ENCODE peak calls at places on chromosome 16, in nine cellular contexts. One of them, this sample, is unnamed.

GRCh38 chr16:6096931-6097665 is 999.5 kb upstream of the EEF2KMT start:
- DNase-seq in NCI-H1417: no peak
- DNase-seq in naive thymus-derived CD4-positive, alpha-beta T cell: no peak
- DNase-seq in endothelial cell: no peak
- DNase-seq in M059J: peak
- DNase-seq in HTR-8/SVneo: no peak
- DNase-seq in fibroblast of the conjunctiva: no peak
- DNase-seq in stimulated activated CD8-positive, alpha-beta memory T cell treated with anti-CD3 and anti-CD28 coated beads, Interleukin-12 subunit alpha, Interleukin-12 subunit beta, amount 100 ng/mL, for 4 hours: no peak
- DNase-seq in D341Med: no peak
- DNase-seq in this sample: no peak

GRCh38 chr16:56241596-56241995 is 50.3 kb downstream of the GNAO1 start:
- DNase-seq in NCI-H1417: no peak
- DNase-seq in naive thymus-derived CD4-positive, alpha-beta T cell: no peak
- DNase-seq in endothelial cell: no peak
- DNase-seq in M059J: peak
- DNase-seq in HTR-8/SVneo: no peak
- DNase-seq in fibroblast of the conjunctiva: no peak
- DNase-seq in stimulated activated CD8-positive, alpha-beta memory T cell treated with anti-CD3 and anti-CD28 coated beads, Interleukin-12 subunit alpha, Interleukin-12 subunit beta, amount 100 ng/mL, for 4 hours: no peak
- DNase-seq in D341Med: no peak
- DNase-seq in this sample: peak

GRCh38 chr16:65121870-65122723 is at the start of gene CDH11:
- DNase-seq in NCI-H1417: no peak
- DNase-seq in naive thymus-derived CD4-positive, alpha-beta T cell: no peak
- DNase-seq in endothelial cell: peak
- DNase-seq in M059J: peak
- DNase-seq in HTR-8/SVneo: no peak
- DNase-seq in fibroblast of the conjunctiva: peak
- DNase-seq in stimulated activated CD8-positive, alpha-beta memory T cell treated with anti-CD3 and anti-CD28 coated beads, Interleukin-12 subunit alpha, Interleukin-12 subunit beta, amount 100 ng/mL, for 4 hours: no peak
- DNase-seq in D341Med: peak
- DNase-seq in this sample: peak

GRCh38 chr16:56041556-56042140 is 149.6 kb upstream of the GNAO1 start:
- DNase-seq in NCI-H1417: peak
- DNase-seq in naive thymus-derived CD4-positive, alpha-beta T cell: no peak
- DNase-seq in endothelial cell: peak
- DNase-seq in M059J: peak
- DNase-seq in HTR-8/SVneo: no peak
- DNase-seq in fibroblast of the conjunctiva: no peak
- DNase-seq in stimulated activated CD8-positive, alpha-beta memory T cell treated with anti-CD3 and anti-CD28 coated beads, Interleukin-12 subunit alpha, Interleukin-12 subunit beta, amount 100 ng/mL, for 4 hours: no peak
- DNase-seq in D341Med: peak
- DNase-seq in this sample: peak

GRCh38 chr16:54484700-54485099 is 198.1 kb upstream of the IRX3 start:
- DNase-seq in NCI-H1417: no peak
- DNase-seq in naive thymus-derived CD4-positive, alpha-beta T cell: no peak
- DNase-seq in endothelial cell: no peak
- DNase-seq in M059J: no peak
- DNase-seq in HTR-8/SVneo: no peak
- DNase-seq in fibroblast of the conjunctiva: no peak
- DNase-seq in stimulated activated CD8-positive, alpha-beta memory T cell treated with anti-CD3 and anti-CD28 coated beads, Interleukin-12 subunit alpha, Interleukin-12 subunit beta, amount 100 ng/mL, for 4 hours: no peak
- DNase-seq in D341Med: no peak
- DNase-seq in this sample: no peak

GRCh38 chr16:84027607-84028006 is 15.0 kb downstream of the SLC38A8 start:
- DNase-seq in NCI-H1417: peak
- DNase-seq in naive thymus-derived CD4-positive, alpha-beta T cell: no peak
- DNase-seq in endothelial cell: no peak
- DNase-seq in M059J: no peak
- DNase-seq in HTR-8/SVneo: no peak
- DNase-seq in fibroblast of the conjunctiva: no peak
- DNase-seq in stimulated activated CD8-positive, alpha-beta memory T cell treated with anti-CD3 and anti-CD28 coated beads, Interleukin-12 subunit alpha, Interleukin-12 subunit beta, amount 100 ng/mL, for 4 hours: no peak
- DNase-seq in D341Med: no peak
- DNase-seq in this sample: no peak

GRCh38 chr16:67084345-67085028 is 25.3 kb upstream of the PHAF1 start:
- DNase-seq in NCI-H1417: no peak
- DNase-seq in naive thymus-derived CD4-positive, alpha-beta T cell: no peak
- DNase-seq in endothelial cell: no peak
- DNase-seq in M059J: no peak
- DNase-seq in HTR-8/SVneo: no peak
- DNase-seq in fibroblast of the conjunctiva: peak
- DNase-seq in stimulated activated CD8-positive, alpha-beta memory T cell treated with anti-CD3 and anti-CD28 coated beads, Interleukin-12 subunit alpha, Interleukin-12 subunit beta, amount 100 ng/mL, for 4 hours: no peak
- DNase-seq in D341Med: no peak
- DNase-seq in this sample: no peak

GRCh38 chr16:23673971-23674614 is 4.6 kb upstream of the PLK1 start:
- DNase-seq in NCI-H1417: no peak
- DNase-seq in naive thymus-derived CD4-positive, alpha-beta T cell: no peak
- DNase-seq in endothelial cell: no peak
- DNase-seq in M059J: no peak
- DNase-seq in HTR-8/SVneo: no peak
- DNase-seq in fibroblast of the conjunctiva: no peak
- DNase-seq in stimulated activated CD8-positive, alpha-beta memory T cell treated with anti-CD3 and anti-CD28 coated beads, Interleukin-12 subunit alpha, Interleukin-12 subunit beta, amount 100 ng/mL, for 4 hours: no peak
- DNase-seq in D341Med: no peak
- DNase-seq in this sample: no peak

GRCh38 chr16:89004209-89004831 is 27.3 kb upstream of the CBFA2T3 start:
- DNase-seq in NCI-H1417: peak
- DNase-seq in naive thymus-derived CD4-positive, alpha-beta T cell: no peak
- DNase-seq in endothelial cell: peak
- DNase-seq in M059J: no peak
- DNase-seq in HTR-8/SVneo: no peak
- DNase-seq in fibroblast of the conjunctiva: no peak
- DNase-seq in stimulated activated CD8-positive, alpha-beta memory T cell treated with anti-CD3 and anti-CD28 coated beads, Interleukin-12 subunit alpha, Interleukin-12 subunit beta, amount 100 ng/mL, for 4 hours: no peak
- DNase-seq in D341Med: peak
- DNase-seq in this sample: no peak

GRCh38 chr16:22890976-22891375 is 77.0 kb downstream of the HS3ST2 start:
- DNase-seq in NCI-H1417: no peak
- DNase-seq in naive thymus-derived CD4-positive, alpha-beta T cell: no peak
- DNase-seq in endothelial cell: no peak
- DNase-seq in M059J: no peak
- DNase-seq in HTR-8/SVneo: no peak
- DNase-seq in fibroblast of the conjunctiva: no peak
- DNase-seq in stimulated activated CD8-positive, alpha-beta memory T cell treated with anti-CD3 and anti-CD28 coated beads, Interleukin-12 subunit alpha, Interleukin-12 subunit beta, amount 100 ng/mL, for 4 hours: no peak
- DNase-seq in D341Med: no peak
- DNase-seq in this sample: no peak

GRCh38 chr16:46812781-46813555 is 18.0 kb downstream of the C16orf87 start:
- DNase-seq in NCI-H1417: no peak
- DNase-seq in naive thymus-derived CD4-positive, alpha-beta T cell: no peak
- DNase-seq in endothelial cell: no peak
- DNase-seq in M059J: peak
- DNase-seq in HTR-8/SVneo: no peak
- DNase-seq in fibroblast of the conjunctiva: no peak
- DNase-seq in stimulated activated CD8-positive, alpha-beta memory T cell treated with anti-CD3 and anti-CD28 coated beads, Interleukin-12 subunit alpha, Interleukin-12 subunit beta, amount 100 ng/mL, for 4 hours: no peak
- DNase-seq in D341Med: no peak
- DNase-seq in this sample: no peak

GRCh38 chr16:31344712-31345111 is 10.3 kb upstream of the ITGAX start:
- DNase-seq in NCI-H1417: no peak
- DNase-seq in naive thymus-derived CD4-positive, alpha-beta T cell: no peak
- DNase-seq in endothelial cell: no peak
- DNase-seq in M059J: no peak
- DNase-seq in HTR-8/SVneo: no peak
- DNase-seq in fibroblast of the conjunctiva: no peak
- DNase-seq in stimulated activated CD8-positive, alpha-beta memory T cell treated with anti-CD3 and anti-CD28 coated beads, Interleukin-12 subunit alpha, Interleukin-12 subunit beta, amount 100 ng/mL, for 4 hours: no peak
- DNase-seq in D341Med: no peak
- DNase-seq in this sample: no peak

GRCh38 chr16:89357460-89357859 is 132.9 kb downstream of the ANKRD11 start:
- DNase-seq in NCI-H1417: no peak
- DNase-seq in naive thymus-derived CD4-positive, alpha-beta T cell: no peak
- DNase-seq in endothelial cell: no peak
- DNase-seq in M059J: no peak
- DNase-seq in HTR-8/SVneo: no peak
- DNase-seq in fibroblast of the conjunctiva: no peak
- DNase-seq in stimulated activated CD8-positive, alpha-beta memory T cell treated with anti-CD3 and anti-CD28 coated beads, Interleukin-12 subunit alpha, Interleukin-12 subunit beta, amount 100 ng/mL, for 4 hours: no peak
- DNase-seq in D341Med: no peak
- DNase-seq in this sample: no peak

This sample was measured in EL.